ENCODE peak calls at places on chromosomes 11 and 22, in four cellular contexts. U is IMR-90, V is endothelial cell of umbilical vein, L is K562. J is an unnamed sample. For H3K9me1 and H3K9me3, the result is how much of the 10 kb centered on the place peaks cover.

GRCh38 chr22:29315286-29316195 is at the start of gene RASL10A:
- DNase-seq in U (no peak), V (no peak), L (no peak), J (no peak)

GRCh38 chr11:76802151-76802550 is 19.0 kb downstream of the TSKU start:
- DNase-seq in U (no peak), V (no peak), L (no peak), J (no peak)

GRCh38 chr11:45816614-45817013 is 11.7 kb downstream of the SLC35C1 start:
- DNase-seq in U (no peak), V (no peak), L (no peak), J (no peak)

GRCh38 chr11:94838027-94838610 is 70.0 kb downstream of the AMOTL1 start:
- DNase-seq in U (no peak), V (no peak), L (no peak), J (no peak)

GRCh38 chr22:35769974-35770373 is 52.3 kb downstream of the APOL5 start:
- DNase-seq in U (no peak), V (no peak), L (no peak), J (no peak)

GRCh38 chr11:28833670-28834069 is 725.5 kb downstream of the METTL15 start:
- DNase-seq in U (peak), V (peak), L (no peak), J (no peak)

GRCh38 chr11:100925935-100926334 is 203.7 kb downstream of the PGR start:
- DNase-seq in U (peak), V (peak), L (peak), J (peak)

GRCh38 chr22:46456818-46457163 is 80.6 kb downstream of the CELSR1 start:
- DNase-seq in U (no peak), V (no peak), L (no peak), J (no peak)

GRCh38 chr11:91066648-91067047 is 843.8 kb upstream of the CHORDC1 start:
- DNase-seq in U (no peak), V (no peak), L (no peak), J (no peak)

DNA sequence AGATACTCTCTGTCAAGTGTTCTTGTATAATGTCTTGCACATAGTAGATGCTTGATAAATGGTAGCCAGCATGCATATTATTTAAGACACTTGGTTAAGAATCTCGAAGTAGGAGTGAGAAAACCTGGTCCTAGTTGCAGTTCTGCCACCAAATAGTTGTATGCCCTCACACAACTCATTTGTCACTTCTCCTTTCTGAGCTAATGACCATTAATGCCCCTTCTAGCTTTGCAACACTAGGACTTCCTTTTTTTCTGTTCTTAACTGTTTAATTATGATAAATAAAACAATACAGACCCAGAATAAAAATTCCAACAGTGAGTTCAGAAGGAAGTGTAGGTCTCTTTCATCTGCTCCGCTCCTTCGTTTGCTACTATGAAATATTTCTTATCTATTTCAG is 453.6 kb downstream of the TMEM135 start:
- DNase-seq in U (no peak), V (no peak), L (no peak), J (no peak)
- H3K9me1 ChIP-seq in U (under half), V (under half), L (under half), J (under half)

GRCh38 chr22:47458348-47458747 is 695.9 kb downstream of the TBC1D22A start:
- DNase-seq in U (no peak), V (no peak), L (no peak), J (no peak)
- H3K9me3 ChIP-seq in U (under half), V (under half), L (under half), J (under half)

GRCh38 chr22:45324186-45324775 is 14.5 kb downstream of the FAM118A start:
- DNase-seq in U (no peak), V (no peak), L (no peak), J (no peak)
- TF ChIP-seq CTCF in U (no peak), V (no peak), L (no peak), J (no peak)

DNA sequence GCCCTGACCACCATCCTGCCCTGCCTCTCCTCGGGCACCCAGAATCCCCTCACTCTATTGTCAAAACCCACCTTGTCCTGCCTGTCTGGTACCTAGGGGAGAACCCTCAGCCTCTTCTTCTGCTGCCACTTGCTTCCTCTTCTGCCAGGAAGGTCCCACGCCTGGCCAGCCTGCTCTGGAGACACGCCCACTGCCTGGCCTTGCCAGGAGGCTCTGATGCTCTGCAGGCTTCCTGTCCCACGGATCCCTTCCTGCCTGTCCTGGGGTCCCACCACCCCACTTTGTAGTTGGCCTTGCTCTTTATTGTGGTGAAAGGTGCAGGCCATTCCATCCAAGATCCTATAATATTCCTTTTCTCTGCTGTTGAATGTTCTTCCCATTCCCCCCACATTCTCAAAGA is 63.4 kb downstream of the BMAL1 start:
- DNase-seq in U (no peak), V (no peak), L (no peak), J (no peak)
- H3K9me1 ChIP-seq in U (under half), V (under half), L (under half), J (under half)

J was measured in keratinocyte.